ENCODE peak calls at places on chromosomes 3 and 15, in nine cellular contexts. One of them, this sample, is unnamed. For H3K4me1, the result is how much of the 10 kb centered on the place peaks cover.

GRCh38 chr15:58437531-58438105 is 5.8 kb downstream of the LIPC start:
- DNase-seq in transverse colon: no peak
- DNase-seq in K562: no peak
- DNase-seq in SK-N-SH: no peak
- DNase-seq in neural progenitor cell: no peak
- DNase-seq in lower lobe of right lung: no peak
- DNase-seq in breast epithelium: no peak
- DNase-seq in CD8-positive, alpha-beta memory T cell: no peak
- DNase-seq in naive thymus-derived CD4-positive, alpha-beta T cell: no peak
- DNase-seq in this sample: no peak

GRCh38 chr15:56032366-56032765 is 39.0 kb upstream of the NEDD4 start:
- DNase-seq in transverse colon: no peak
- DNase-seq in K562: no peak
- DNase-seq in SK-N-SH: no peak
- DNase-seq in neural progenitor cell: no peak
- DNase-seq in lower lobe of right lung: no peak
- DNase-seq in breast epithelium: no peak
- DNase-seq in CD8-positive, alpha-beta memory T cell: no peak
- DNase-seq in naive thymus-derived CD4-positive, alpha-beta T cell: no peak
- DNase-seq in this sample: no peak

GRCh38 chr15:71656425-71656824 is 153.9 kb upstream of the NR2E3 start:
- DNase-seq in transverse colon: no peak
- DNase-seq in K562: no peak
- DNase-seq in SK-N-SH: no peak
- DNase-seq in neural progenitor cell: no peak
- DNase-seq in lower lobe of right lung: no peak
- DNase-seq in breast epithelium: no peak
- DNase-seq in CD8-positive, alpha-beta memory T cell: no peak
- DNase-seq in naive thymus-derived CD4-positive, alpha-beta T cell: no peak
- DNase-seq in this sample: no peak

GRCh38 chr3:118842147-118842863 is 192.3 kb downstream of the IGSF11 start:
- DNase-seq in transverse colon: no peak
- DNase-seq in K562: no peak
- DNase-seq in SK-N-SH: no peak
- DNase-seq in neural progenitor cell: peak
- DNase-seq in lower lobe of right lung: no peak
- DNase-seq in breast epithelium: no peak
- DNase-seq in CD8-positive, alpha-beta memory T cell: no peak
- DNase-seq in naive thymus-derived CD4-positive, alpha-beta T cell: no peak
- DNase-seq in this sample: no peak

GRCh38 chr3:69006083-69006482 is 7.4 kb downstream of the EOGT start:
- DNase-seq in transverse colon: no peak
- DNase-seq in K562: no peak
- DNase-seq in SK-N-SH: no peak
- DNase-seq in neural progenitor cell: no peak
- DNase-seq in lower lobe of right lung: no peak
- DNase-seq in breast epithelium: no peak
- DNase-seq in CD8-positive, alpha-beta memory T cell: no peak
- DNase-seq in naive thymus-derived CD4-positive, alpha-beta T cell: no peak
- DNase-seq in this sample: no peak

GRCh38 chr3:101623656-101624055 is 49.7 kb downstream of the PCNP start:
- DNase-seq in transverse colon: no peak
- DNase-seq in K562: no peak
- DNase-seq in SK-N-SH: no peak
- DNase-seq in neural progenitor cell: no peak
- DNase-seq in lower lobe of right lung: no peak
- DNase-seq in breast epithelium: no peak
- DNase-seq in CD8-positive, alpha-beta memory T cell: no peak
- DNase-seq in naive thymus-derived CD4-positive, alpha-beta T cell: no peak
- DNase-seq in this sample: no peak

GRCh38 chr3:2099779-2100191 is 1.1 kb downstream of the CNTN4 start:
- DNase-seq in transverse colon: no peak
- DNase-seq in K562: no peak
- DNase-seq in SK-N-SH: no peak
- DNase-seq in neural progenitor cell: peak
- DNase-seq in lower lobe of right lung: no peak
- DNase-seq in breast epithelium: no peak
- DNase-seq in CD8-positive, alpha-beta memory T cell: no peak
- DNase-seq in naive thymus-derived CD4-positive, alpha-beta T cell: no peak
- DNase-seq in this sample: no peak

GRCh38 chr3:147945968-147946519 is 536.9 kb downstream of the ZIC1 start:
- DNase-seq in transverse colon: peak
- DNase-seq in K562: no peak
- DNase-seq in SK-N-SH: peak
- DNase-seq in neural progenitor cell: peak
- DNase-seq in lower lobe of right lung: no peak
- DNase-seq in breast epithelium: no peak
- DNase-seq in CD8-positive, alpha-beta memory T cell: no peak
- DNase-seq in naive thymus-derived CD4-positive, alpha-beta T cell: no peak
- DNase-seq in this sample: no peak

GRCh38 chr3:33437556-33438283 is 2.5 kb downstream of the UBP1 start:
- DNase-seq in transverse colon: peak
- DNase-seq in K562: no peak
- DNase-seq in SK-N-SH: no peak
- DNase-seq in neural progenitor cell: peak
- DNase-seq in lower lobe of right lung: no peak
- DNase-seq in breast epithelium: no peak
- DNase-seq in CD8-positive, alpha-beta memory T cell: no peak
- DNase-seq in naive thymus-derived CD4-positive, alpha-beta T cell: no peak
- DNase-seq in this sample: no peak

GRCh38 chr3:192130534-192131132 is 596.7 kb downstream of the FGF12 start:
- DNase-seq in transverse colon: peak
- DNase-seq in K562: peak
- DNase-seq in SK-N-SH: peak
- DNase-seq in neural progenitor cell: peak
- DNase-seq in lower lobe of right lung: no peak
- DNase-seq in breast epithelium: peak
- DNase-seq in CD8-positive, alpha-beta memory T cell: no peak
- DNase-seq in naive thymus-derived CD4-positive, alpha-beta T cell: no peak
- DNase-seq in this sample: no peak

GRCh38 chr3:188769833-188770232 is 401.9 kb upstream of the TPRG1 start:
- DNase-seq in transverse colon: no peak
- DNase-seq in K562: no peak
- DNase-seq in SK-N-SH: no peak
- DNase-seq in neural progenitor cell: peak
- DNase-seq in lower lobe of right lung: no peak
- DNase-seq in breast epithelium: no peak
- DNase-seq in CD8-positive, alpha-beta memory T cell: no peak
- DNase-seq in naive thymus-derived CD4-positive, alpha-beta T cell: no peak
- DNase-seq in this sample: no peak

GRCh38 chr3:11847035-11847394 is 330 bp upstream of the TAMM41 start:
- DNase-seq in transverse colon: no peak
- DNase-seq in K562: no peak
- DNase-seq in SK-N-SH: no peak
- DNase-seq in neural progenitor cell: no peak
- DNase-seq in lower lobe of right lung: no peak
- DNase-seq in breast epithelium: no peak
- DNase-seq in CD8-positive, alpha-beta memory T cell: no peak
- DNase-seq in naive thymus-derived CD4-positive, alpha-beta T cell: no peak
- DNase-seq in this sample: no peak
- H3K4me1 ChIP-seq in transverse colon: under half
- H3K4me1 ChIP-seq in K562: under half
- H3K4me1 ChIP-seq in SK-N-SH: under half
- H3K4me1 ChIP-seq in neural progenitor cell: under half
- H3K4me1 ChIP-seq in lower lobe of right lung: under half
- H3K4me1 ChIP-seq in breast epithelium: under half
- H3K4me1 ChIP-seq in CD8-positive, alpha-beta memory T cell: under half
- H3K4me1 ChIP-seq in naive thymus-derived CD4-positive, alpha-beta T cell: under half
- H3K4me1 ChIP-seq in this sample: under half

GRCh38 chr3:113143353-113143752 is 68.0 kb upstream of the BOC start:
- DNase-seq in transverse colon: no peak
- DNase-seq in K562: no peak
- DNase-seq in SK-N-SH: no peak
- DNase-seq in neural progenitor cell: no peak
- DNase-seq in lower lobe of right lung: no peak
- DNase-seq in breast epithelium: no peak
- DNase-seq in CD8-positive, alpha-beta memory T cell: no peak
- DNase-seq in naive thymus-derived CD4-positive, alpha-beta T cell: no peak
- DNase-seq in this sample: no peak
- H3K4me1 ChIP-seq in transverse colon: under half
- H3K4me1 ChIP-seq in K562: under half
- H3K4me1 ChIP-seq in SK-N-SH: under half
- H3K4me1 ChIP-seq in neural progenitor cell: under half
- H3K4me1 ChIP-seq in lower lobe of right lung: under half
- H3K4me1 ChIP-seq in breast epithelium: under half
- H3K4me1 ChIP-seq in CD8-positive, alpha-beta memory T cell: under half
- H3K4me1 ChIP-seq in naive thymus-derived CD4-positive, alpha-beta T cell: under half
- H3K4me1 ChIP-seq in this sample: under half

GRCh38 chr15:41801850-41802455 is 25.9 kb upstream of the JMJD7 start:
- DNase-seq in transverse colon: no peak
- DNase-seq in K562: no peak
- DNase-seq in SK-N-SH: no peak
- DNase-seq in neural progenitor cell: no peak
- DNase-seq in lower lobe of right lung: no peak
- DNase-seq in breast epithelium: no peak
- DNase-seq in CD8-positive, alpha-beta memory T cell: no peak
- DNase-seq in naive thymus-derived CD4-positive, alpha-beta T cell: no peak
- DNase-seq in this sample: no peak
- H3K4me1 ChIP-seq in transverse colon: under half
- H3K4me1 ChIP-seq in K562: under half
- H3K4me1 ChIP-seq in SK-N-SH: under half
- H3K4me1 ChIP-seq in neural progenitor cell: under half
- H3K4me1 ChIP-seq in lower lobe of right lung: under half
- H3K4me1 ChIP-seq in breast epithelium: under half
- H3K4me1 ChIP-seq in CD8-positive, alpha-beta memory T cell: under half
- H3K4me1 ChIP-seq in naive thymus-derived CD4-positive, alpha-beta T cell: under half
- H3K4me1 ChIP-seq in this sample: under half

DNA sequence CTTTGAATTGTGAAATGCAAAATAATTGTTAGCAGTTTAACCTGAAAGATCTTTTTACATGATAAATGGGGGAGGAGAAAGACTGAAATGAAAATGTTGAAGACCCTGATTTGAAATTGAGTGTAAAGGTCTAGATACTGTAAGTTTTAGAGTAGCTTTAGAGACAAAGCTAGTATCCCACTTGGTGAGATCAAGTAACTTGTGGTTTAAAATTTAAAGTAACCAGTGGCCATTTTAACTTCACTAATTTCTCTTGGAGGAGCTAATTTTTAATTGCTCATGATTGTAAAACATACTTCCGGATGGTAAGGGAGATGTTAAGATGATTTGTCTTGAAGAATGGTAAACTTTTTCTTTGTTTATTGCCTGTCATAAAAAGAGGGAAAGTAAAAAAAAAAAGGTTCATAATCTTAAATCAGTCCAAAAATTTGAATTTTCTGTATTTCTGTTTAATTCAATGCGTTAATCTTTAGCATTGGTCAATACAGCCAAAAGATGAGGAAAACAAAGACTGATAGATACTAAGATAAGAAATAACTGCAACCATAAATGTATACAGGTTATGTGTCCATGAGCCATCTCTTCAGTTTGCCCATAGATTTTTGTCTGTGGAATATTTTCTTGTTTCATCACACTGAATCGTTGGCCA is 15.2 kb upstream of the CHD2 start:
- DNase-seq in transverse colon: no peak
- DNase-seq in K562: no peak
- DNase-seq in SK-N-SH: no peak
- DNase-seq in neural progenitor cell: no peak
- DNase-seq in lower lobe of right lung: no peak
- DNase-seq in breast epithelium: no peak
- DNase-seq in CD8-positive, alpha-beta memory T cell: peak
- DNase-seq in naive thymus-derived CD4-positive, alpha-beta T cell: no peak
- DNase-seq in this sample: no peak
- H3K4me1 ChIP-seq in transverse colon: under half
- H3K4me1 ChIP-seq in K562: under half
- H3K4me1 ChIP-seq in SK-N-SH: under half
- H3K4me1 ChIP-seq in neural progenitor cell: half or more
- H3K4me1 ChIP-seq in lower lobe of right lung: half or more
- H3K4me1 ChIP-seq in breast epithelium: under half
- H3K4me1 ChIP-seq in CD8-positive, alpha-beta memory T cell: half or more
- H3K4me1 ChIP-seq in naive thymus-derived CD4-positive, alpha-beta T cell: half or more
- H3K4me1 ChIP-seq in this sample: half or more

GRCh38 chr3:195131149-195131548 is 139.8 kb downstream of the XXYLT1 start:
- DNase-seq in transverse colon: no peak
- DNase-seq in K562: no peak
- DNase-seq in SK-N-SH: no peak
- DNase-seq in neural progenitor cell: no peak
- DNase-seq in lower lobe of right lung: no peak
- DNase-seq in breast epithelium: no peak
- DNase-seq in CD8-positive, alpha-beta memory T cell: no peak
- DNase-seq in naive thymus-derived CD4-positive, alpha-beta T cell: no peak
- DNase-seq in this sample: no peak

GRCh38 chr3:195126073-195126605 is 144.8 kb downstream of the XXYLT1 start:
- DNase-seq in transverse colon: no peak
- DNase-seq in K562: no peak
- DNase-seq in SK-N-SH: no peak
- DNase-seq in neural progenitor cell: no peak
- DNase-seq in lower lobe of right lung: no peak
- DNase-seq in breast epithelium: no peak
- DNase-seq in CD8-positive, alpha-beta memory T cell: no peak
- DNase-seq in naive thymus-derived CD4-positive, alpha-beta T cell: no peak
- DNase-seq in this sample: no peak

GRCh38 chr3:195129072-195129643 is 141.8 kb downstream of the XXYLT1 start:
- DNase-seq in transverse colon: no peak
- DNase-seq in K562: no peak
- DNase-seq in SK-N-SH: no peak
- DNase-seq in neural progenitor cell: no peak
- DNase-seq in lower lobe of right lung: no peak
- DNase-seq in breast epithelium: no peak
- DNase-seq in CD8-positive, alpha-beta memory T cell: no peak
- DNase-seq in naive thymus-derived CD4-positive, alpha-beta T cell: no peak
- DNase-seq in this sample: no peak

GRCh38 chr3:195129644-195130492 is 141.1 kb downstream of the XXYLT1 start:
- DNase-seq in transverse colon: no peak
- DNase-seq in K562: no peak
- DNase-seq in SK-N-SH: no peak
- DNase-seq in neural progenitor cell: no peak
- DNase-seq in lower lobe of right lung: no peak
- DNase-seq in breast epithelium: no peak
- DNase-seq in CD8-positive, alpha-beta memory T cell: no peak
- DNase-seq in naive thymus-derived CD4-positive, alpha-beta T cell: no peak
- DNase-seq in this sample: no peak

GRCh38 chr3:195128255-195129071 is 142.5 kb downstream of the XXYLT1 start:
- DNase-seq in transverse colon: no peak
- DNase-seq in K562: no peak
- DNase-seq in SK-N-SH: no peak
- DNase-seq in neural progenitor cell: no peak
- DNase-seq in lower lobe of right lung: no peak
- DNase-seq in breast epithelium: no peak
- DNase-seq in CD8-positive, alpha-beta memory T cell: no peak
- DNase-seq in naive thymus-derived CD4-positive, alpha-beta T cell: no peak
- DNase-seq in this sample: no peak
- H3K4me1 ChIP-seq in transverse colon: under half
- H3K4me1 ChIP-seq in K562: under half
- H3K4me1 ChIP-seq in SK-N-SH: under half
- H3K4me1 ChIP-seq in neural progenitor cell: under half
- H3K4me1 ChIP-seq in lower lobe of right lung: under half
- H3K4me1 ChIP-seq in breast epithelium: under half
- H3K4me1 ChIP-seq in CD8-positive, alpha-beta memory T cell: under half
- H3K4me1 ChIP-seq in naive thymus-derived CD4-positive, alpha-beta T cell: under half
- H3K4me1 ChIP-seq in this sample: under half

GRCh38 chr15:44064706-44065105 is 130.4 kb downstream of the FRMD5 start:
- DNase-seq in transverse colon: no peak
- DNase-seq in K562: no peak
- DNase-seq in SK-N-SH: no peak
- DNase-seq in neural progenitor cell: no peak
- DNase-seq in lower lobe of right lung: no peak
- DNase-seq in breast epithelium: no peak
- DNase-seq in CD8-positive, alpha-beta memory T cell: no peak
- DNase-seq in naive thymus-derived CD4-positive, alpha-beta T cell: no peak
- DNase-seq in this sample: no peak
- H3K4me1 ChIP-seq in transverse colon: under half
- H3K4me1 ChIP-seq in K562: under half
- H3K4me1 ChIP-seq in SK-N-SH: under half
- H3K4me1 ChIP-seq in neural progenitor cell: under half
- H3K4me1 ChIP-seq in lower lobe of right lung: under half
- H3K4me1 ChIP-seq in breast epithelium: under half
- H3K4me1 ChIP-seq in CD8-positive, alpha-beta memory T cell: under half
- H3K4me1 ChIP-seq in naive thymus-derived CD4-positive, alpha-beta T cell: under half
- H3K4me1 ChIP-seq in this sample: under half

This sample was measured in CD4-positive, alpha-beta memory T cell.